ENCODE peak calls at places on chromosomes 11 and 22, in nine cellular contexts. Q is MCF 10A, S is OCI-M1, X is NCI-H345, O is EH, A is brain microvascular endothelial cell, E is neural progenitor cell, D is amniotic stem cell, Z is cardiac muscle cell. W is an unnamed sample.
A peak's percentile ranks its signal among the peaks of the same experiment; 100 is the strongest.

GRCh38 chr11:73273246-73273890 is 1.2 kb downstream of the P2RY6 start:
- DNase-seq in A (no peak), Z (no peak), O (no peak), S (no peak), D (no peak), X (no peak), E (no peak), Q (no peak), W (no peak)

GRCh38 chr11:19519344-19519743 is 193.3 kb upstream of the NAV2 start:
- DNase-seq in O (no peak), E (no peak), S (no peak), X (no peak), Q (no peak), A (no peak), D (no peak), Z (no peak), W (no peak)

GRCh38 chr22:49965291-49966040 is 4.9 kb downstream of the PIM3 start:
- DNase-seq in D (no peak), Q (no peak), Z (no peak), O (no peak), X (no peak), E (peak; percentile 2), A (no peak), S (no peak), W (no peak)

GRCh38 chr22:31586137-31586920 is 75.7 kb downstream of the PISD start:
- DNase-seq in O (peak; percentile 71), X (no peak), S (peak; percentile 58), A (peak; percentile 87), Q (peak; percentile 52), D (no peak), Z (no peak), E (no peak), W (no peak)

GRCh38 chr11:134656861-134657540 is 245.0 kb upstream of the B3GAT1 start:
- DNase-seq in Q (no peak), O (no peak), S (no peak), E (no peak), A (no peak), X (no peak), Z (no peak), D (no peak), W (no peak)

GRCh38 chr22:50306753-50307749 is at the start of gene PLXNB2:
- DNase-seq in Z (peak; percentile 88), S (peak; percentile 74), O (peak; percentile 82), X (peak; percentile 78), A (peak; percentile 47), E (peak; percentile 93), D (no peak), Q (peak; percentile 70), W (peak; percentile 74)

GRCh38 chr11:131378931-131379330 is 8.5 kb downstream of the NTM start:
- DNase-seq in Q (no peak), E (no peak), X (no peak), S (no peak), D (no peak), A (no peak), O (no peak), Z (no peak), W (no peak)

GRCh38 chr11:116506446-116506845 is 266.3 kb downstream of the BUD13 start:
- DNase-seq in S (no peak), D (no peak), X (no peak), A (no peak), E (no peak), Q (no peak), Z (no peak), O (no peak), W (no peak)

GRCh38 chr11:72228229-72228843 is 3.8 kb downstream of the INPPL1 start:
- DNase-seq in S (no peak), E (no peak), A (no peak), Z (no peak), Q (no peak), D (no peak), X (no peak), O (no peak), W (no peak)

GRCh38 chr22:36775589-36775965 is 342 bp downstream of the IFT27 start:
- DNase-seq in Z (peak; percentile 49), E (peak; percentile 69), Q (peak; percentile 16), S (peak; percentile 27), A (no peak), X (peak; percentile 13), D (no peak), O (peak; percentile 16), W (no peak)